ENCODE peak calls at places on chromosomes 12 and 14, in four cellular contexts. One of them, this sample, is unnamed.

GRCh38 chr14:69680297-69680696 is 68.9 kb downstream of the SUSD6 start:
- DNase-seq in neuronal stem cell: no peak
- DNase-seq in IMR-90: peak; percentile 43
- DNase-seq in H9: no peak
- DNase-seq in this sample: no peak

GRCh38 chr12:4036872-4037271 is 163.7 kb upstream of the PARP11 start:
- DNase-seq in IMR-90: no peak
- DNase-seq in neuronal stem cell: no peak
- DNase-seq in H9: no peak
- DNase-seq in this sample: no peak

GRCh38 chr12:129659927-129660326 is 243.9 kb downstream of the TMEM132D start:
- DNase-seq in IMR-90: no peak
- DNase-seq in H9: no peak
- DNase-seq in neuronal stem cell: no peak
- DNase-seq in this sample: no peak

GRCh38 chr14:50920482-50921225 is 23.6 kb downstream of the PYGL start:
- DNase-seq in H9: no peak
- DNase-seq in neuronal stem cell: peak; percentile 36
- DNase-seq in IMR-90: peak; percentile 90
- DNase-seq in this sample: peak; percentile 58

GRCh38 chr12:131135786-131136538 is 182.3 kb downstream of the ADGRD1 start:
- DNase-seq in neuronal stem cell: no peak
- DNase-seq in IMR-90: no peak
- DNase-seq in H9: peak; percentile 28
- DNase-seq in this sample: no peak

GRCh38 chr12:49327887-49328286 is 4.8 kb downstream of the TROAP start:
- DNase-seq in neuronal stem cell: no peak
- DNase-seq in IMR-90: no peak
- DNase-seq in H9: no peak
- DNase-seq in this sample: no peak

GRCh38 chr12:64083285-64084210 is 138.5 kb downstream of the KICS2 start:
- DNase-seq in H9: no peak
- DNase-seq in IMR-90: peak; percentile 95
- DNase-seq in neuronal stem cell: no peak
- DNase-seq in this sample: no peak

GRCh38 chr12:68932701-68933563 is at the start of gene CPM:
- DNase-seq in IMR-90: peak; percentile 25
- DNase-seq in neuronal stem cell: peak; percentile 58
- DNase-seq in H9: peak; percentile 77
- DNase-seq in this sample: peak; percentile 97

GRCh38 chr12:70484464-70484863 is 118.4 kb downstream of the KCNMB4 start:
- DNase-seq in IMR-90: no peak
- DNase-seq in neuronal stem cell: no peak
- DNase-seq in H9: no peak
- DNase-seq in this sample: no peak

GRCh38 chr14:33936391-33936790 is 14.5 kb downstream of the EGLN3 start:
- DNase-seq in H9: no peak
- DNase-seq in IMR-90: no peak
- DNase-seq in neuronal stem cell: no peak
- DNase-seq in this sample: no peak

GRCh38 chr12:50525422-50525821 is 20.6 kb downstream of the DIP2B start:
- DNase-seq in IMR-90: no peak
- DNase-seq in neuronal stem cell: no peak
- DNase-seq in H9: no peak
- DNase-seq in this sample: no peak

GRCh38 chr12:101942206-101942605 is 64.8 kb downstream of the DRAM1 start:
- DNase-seq in IMR-90: no peak
- DNase-seq in neuronal stem cell: no peak
- DNase-seq in H9: no peak
- DNase-seq in this sample: no peak

GRCh38 chr12:88855301-88855700 is 275.0 kb upstream of the KITLG start:
- DNase-seq in H9: no peak
- DNase-seq in IMR-90: no peak
- DNase-seq in neuronal stem cell: no peak
- DNase-seq in this sample: no peak

GRCh38 chr14:97024300-97024699 is 227.1 kb downstream of the VRK1 start:
- DNase-seq in H9: no peak
- DNase-seq in neuronal stem cell: no peak
- DNase-seq in IMR-90: no peak
- DNase-seq in this sample: no peak

GRCh38 chr12:3988519-3989217 is 115.5 kb upstream of the PARP11 start:
- DNase-seq in IMR-90: no peak
- DNase-seq in H9: no peak
- DNase-seq in neuronal stem cell: no peak
- DNase-seq in this sample: no peak

GRCh38 chr12:113049976-113050742 is 6.4 kb upstream of the DTX1 start:
- DNase-seq in IMR-90: no peak
- DNase-seq in neuronal stem cell: no peak
- DNase-seq in H9: peak; percentile 86
- DNase-seq in this sample: no peak

GRCh38 chr14:102671410-102671809 is 79.0 kb downstream of the RCOR1 start:
- DNase-seq in H9: no peak
- DNase-seq in IMR-90: no peak
- DNase-seq in neuronal stem cell: no peak
- DNase-seq in this sample: no peak

GRCh38 chr12:131076277-131076676 is 122.6 kb downstream of the ADGRD1 start:
- DNase-seq in H9: no peak
- DNase-seq in IMR-90: no peak
- DNase-seq in neuronal stem cell: no peak
- DNase-seq in this sample: no peak

GRCh38 chr14:85607571-85608219 is 77.8 kb downstream of the FLRT2 start:
- DNase-seq in neuronal stem cell: no peak
- DNase-seq in H9: no peak
- DNase-seq in IMR-90: peak; percentile 97
- DNase-seq in this sample: no peak

GRCh38 chr12:26028953-26029740 is 70.7 kb downstream of the RASSF8 start:
- DNase-seq in neuronal stem cell: peak; percentile 48
- DNase-seq in H9: no peak
- DNase-seq in IMR-90: peak; percentile 67
- DNase-seq in this sample: peak; percentile 19

GRCh38 chr12:85253823-85254222 is 26.2 kb upstream of the ALX1 start:
- DNase-seq in neuronal stem cell: no peak
- DNase-seq in H9: no peak
- DNase-seq in IMR-90: no peak
- DNase-seq in this sample: no peak

GRCh38 chr14:58455593-58456265 is 28.2 kb downstream of the KIAA0586 start:
- DNase-seq in IMR-90: peak; percentile 24
- DNase-seq in H9: no peak
- DNase-seq in neuronal stem cell: no peak
- DNase-seq in this sample: peak; percentile 35

DNA sequence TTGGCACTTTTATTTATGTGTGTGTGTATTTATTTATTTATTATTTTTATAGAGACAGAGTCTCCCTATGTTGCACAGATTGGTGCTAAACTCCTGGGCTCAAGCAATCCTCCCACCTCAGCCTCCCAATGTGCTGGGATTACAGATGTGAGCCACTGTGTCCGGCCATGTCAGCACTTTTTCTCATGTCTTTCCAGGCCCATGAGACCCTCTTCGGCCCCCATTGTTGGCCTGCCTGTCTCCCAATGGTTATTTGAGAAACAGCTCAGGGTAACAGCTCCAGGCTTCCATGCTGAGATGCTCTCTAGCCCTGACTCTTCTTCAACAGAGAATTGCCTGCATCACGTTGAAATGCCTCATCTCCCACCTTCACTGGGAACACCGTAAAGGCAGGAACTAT is 34.4 kb downstream of the TMEM30B start:
- DNase-seq in neuronal stem cell: no peak
- DNase-seq in IMR-90: no peak
- DNase-seq in H9: no peak
- DNase-seq in this sample: no peak
- H2AK5ac ChIP-seq in neuronal stem cell: no peak overlapping the region
- H2AK5ac ChIP-seq in IMR-90: peak overlapping the region; percentile 99
- H2AK5ac ChIP-seq in H9: no peak overlapping the region
- H2AK5ac ChIP-seq in this sample: no peak overlapping the region

DNA sequence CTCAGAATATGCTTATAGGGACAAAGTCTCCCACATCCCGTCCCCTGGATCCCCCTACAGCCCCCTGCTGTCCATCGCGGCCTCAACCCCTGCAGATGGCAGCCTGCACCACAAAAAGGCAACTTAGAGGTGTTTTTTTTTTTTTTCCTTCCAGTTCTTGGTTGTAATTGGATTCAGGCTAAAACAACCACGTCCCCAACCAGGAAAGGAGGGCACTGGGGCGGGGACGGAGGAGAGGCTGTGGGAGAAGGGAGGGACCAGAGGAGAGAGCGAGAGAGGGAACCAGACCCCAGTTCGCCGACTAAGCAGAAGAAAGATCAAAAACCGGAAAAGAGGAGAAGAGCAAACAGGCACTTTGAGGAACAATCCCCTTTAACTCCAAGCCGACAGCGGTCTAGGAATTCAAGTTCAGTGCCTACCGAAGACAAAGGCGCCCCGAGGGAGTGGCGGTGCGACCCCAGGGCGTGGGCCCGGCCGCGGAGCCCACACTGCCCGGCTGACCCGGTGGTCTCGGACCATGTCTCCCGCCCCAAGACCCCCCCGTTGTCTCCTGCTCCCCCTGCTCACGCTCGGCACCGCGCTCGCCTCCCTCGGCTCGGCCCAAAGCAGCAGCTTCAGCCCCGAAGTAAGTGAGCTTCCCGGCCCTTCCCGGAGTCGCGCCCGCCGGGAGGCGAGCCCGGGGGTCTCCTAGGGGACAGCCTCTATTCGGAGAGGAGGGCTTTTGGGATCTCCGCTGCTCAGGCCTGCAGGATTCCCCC is at the start of gene MMP14:
- DNase-seq in IMR-90: peak; percentile 89
- DNase-seq in H9: peak; percentile 59
- DNase-seq in neuronal stem cell: no peak
- DNase-seq in this sample: peak; percentile 67
- H3K23ac ChIP-seq in IMR-90: peak within 1 kb of the TSS; percentile 90
- H3K23ac ChIP-seq in H9: no peak within 1 kb of the TSS
- H3K23ac ChIP-seq in neuronal stem cell: peak within 1 kb of the TSS; percentile 36
- H3K23ac ChIP-seq in this sample: peak within 1 kb of the TSS; percentile 66

GRCh38 chr12:121802843-121803698 is 738 bp upstream of the SETD1B start:
- DNase-seq in IMR-90: peak; percentile 96
- DNase-seq in neuronal stem cell: peak; percentile 89
- DNase-seq in H9: peak; percentile 90
- DNase-seq in this sample: peak; percentile 84

GRCh38 chr12:121802485-121802842 is 1.3 kb upstream of the SETD1B start:
- DNase-seq in neuronal stem cell: no peak
- DNase-seq in H9: no peak
- DNase-seq in IMR-90: no peak
- DNase-seq in this sample: no peak

GRCh38 chr12:121804417-121805111 is 755 bp downstream of the SETD1B start:
- DNase-seq in neuronal stem cell: no peak
- DNase-seq in H9: no peak
- DNase-seq in IMR-90: no peak
- DNase-seq in this sample: no peak

GRCh38 chr12:121805171-121805687 is 1.4 kb downstream of the SETD1B start:
- DNase-seq in IMR-90: no peak
- DNase-seq in H9: no peak
- DNase-seq in neuronal stem cell: no peak
- DNase-seq in this sample: no peak

DNA sequence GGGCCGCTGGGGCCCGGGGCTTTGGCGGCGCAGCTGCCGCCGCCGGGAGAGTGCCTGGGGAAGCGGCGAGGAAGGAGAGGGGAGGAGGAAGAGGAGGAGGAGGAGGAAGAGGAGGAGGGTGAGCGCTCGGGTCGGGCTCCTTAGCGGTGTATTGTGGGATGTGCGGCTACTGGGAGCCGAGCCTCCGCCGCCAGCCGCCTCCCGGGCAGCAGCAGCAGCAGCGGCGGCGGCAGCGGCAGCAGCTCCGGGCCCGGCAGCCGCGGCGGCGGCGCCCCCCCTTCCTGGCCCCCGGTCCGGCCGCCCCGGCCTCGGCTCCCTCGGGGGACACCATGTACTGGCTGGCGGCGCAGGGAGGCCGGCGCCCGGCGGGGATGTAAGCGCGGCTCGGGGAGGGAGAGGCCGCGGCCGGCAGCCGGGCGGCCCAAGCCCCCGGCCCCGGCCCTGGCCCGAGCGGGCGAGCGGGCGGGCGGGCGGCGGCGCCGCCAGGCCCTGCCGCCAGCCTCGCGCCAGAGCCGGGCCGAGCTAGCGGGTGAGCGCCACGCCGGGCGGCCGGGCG is at the start of gene SETD1B:
- DNase-seq in IMR-90: peak; percentile 44
- DNase-seq in H9: no peak
- DNase-seq in neuronal stem cell: no peak
- DNase-seq in this sample: no peak
- H4K91ac ChIP-seq in IMR-90: peak within 1 kb of the TSS; percentile 74
- H4K91ac ChIP-seq in H9: peak within 1 kb of the TSS; percentile 36
- H4K91ac ChIP-seq in neuronal stem cell: no peak within 1 kb of the TSS
- H4K91ac ChIP-seq in this sample: peak within 1 kb of the TSS; percentile 92

DNA sequence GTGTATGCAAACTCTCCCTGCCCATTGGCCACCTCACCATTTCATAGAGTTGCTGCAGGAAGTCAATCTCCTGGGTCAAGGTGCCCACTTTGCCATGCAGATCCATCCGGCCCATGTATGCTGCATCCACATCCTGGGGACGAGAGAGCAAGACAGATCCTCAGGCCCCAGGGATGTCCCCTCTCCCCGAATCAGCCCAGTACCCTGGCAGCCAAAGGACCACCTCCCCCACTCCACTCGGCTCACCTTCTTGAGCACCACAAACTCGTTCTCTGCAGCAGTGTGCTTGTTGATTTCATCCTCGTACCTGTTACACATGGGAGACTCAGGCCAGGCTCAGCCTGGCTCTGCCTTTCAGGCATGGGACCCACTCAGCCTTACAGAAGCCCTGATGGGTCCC is 4.1 kb downstream of the KRT79 start:
- DNase-seq in H9: no peak
- DNase-seq in neuronal stem cell: no peak
- DNase-seq in IMR-90: no peak
- DNase-seq in this sample: no peak
- H2AK5ac ChIP-seq in H9: no peak overlapping the region
- H2AK5ac ChIP-seq in neuronal stem cell: no peak overlapping the region
- H2AK5ac ChIP-seq in IMR-90: no peak overlapping the region
- H2AK5ac ChIP-seq in this sample: no peak overlapping the region

This sample was measured in trophoblast cell.